ENCODE peak calls at places on chromosome 2, in ten cellular contexts. I is psoas muscle; O is CD8-positive, alpha-beta T cell; E is pancreas; T is A549; L is sigmoid colon; R is H9; B is brain microvascular endothelial cell; K is cardiac muscle cell; P is CD4-positive, alpha-beta T cell. U is an unnamed sample.

GRCh38 chr2:165927353-165927752 is 26.2 kb downstream of the TTC21B start:
- DNase-seq in R (no peak), L (no peak), K (no peak), B (no peak), I (no peak), T (no peak), O (no peak), P (no peak), E (no peak), U (no peak)

GRCh38 chr2:38465789-38466127 is 88.7 kb upstream of the ATL2 start:
- DNase-seq in O (peak), E (no peak), R (peak), B (peak), K (peak), I (no peak), L (no peak), P (peak), T (peak), U (peak)

GRCh38 chr2:37827911-37828411 is 97.1 kb upstream of the RMDN2 start:
- DNase-seq in B (peak), E (no peak), T (no peak), I (no peak), R (no peak), K (peak), L (no peak), P (no peak), O (no peak), U (no peak)

GRCh38 chr2:45390856-45391255 is 220.2 kb downstream of the SRBD1 start:
- DNase-seq in L (no peak), I (no peak), K (no peak), O (no peak), R (no peak), E (no peak), B (no peak), T (no peak), P (no peak), U (no peak)

GRCh38 chr2:175648577-175649063 is 353.4 kb downstream of the LNPK start:
- DNase-seq in K (no peak), E (no peak), L (no peak), P (no peak), O (no peak), B (no peak), I (no peak), T (no peak), R (no peak), U (no peak)

GRCh38 chr2:73516033-73516432 is 126.2 kb downstream of the NAT8 start:
- DNase-seq in O (no peak), R (no peak), I (no peak), L (no peak), T (no peak), E (no peak), K (no peak), B (no peak), P (no peak), U (no peak)

GRCh38 chr2:40224321-40224720 is 227.6 kb downstream of the SLC8A1 start:
- DNase-seq in I (no peak), P (no peak), B (no peak), E (no peak), T (no peak), K (no peak), O (no peak), R (no peak), L (no peak), U (no peak)

GRCh38 chr2:146634256-146635068 is 1210.4 kb upstream of the ACVR2A start:
- DNase-seq in R (no peak), I (no peak), B (peak), L (no peak), O (no peak), T (peak), E (no peak), K (no peak), P (no peak), U (no peak)

GRCh38 chr2:173187911-173188788 is 112.5 kb downstream of the MAP3K20 start:
- DNase-seq in O (no peak), E (no peak), T (no peak), R (no peak), P (no peak), B (peak), L (no peak), K (no peak), I (no peak), U (no peak)

GRCh38 chr2:127637725-127638252 is 8.2 kb upstream of the GPR17 start:
- DNase-seq in B (peak), P (no peak), E (no peak), T (peak), I (peak), K (no peak), R (peak), O (no peak), L (no peak), U (peak)

GRCh38 chr2:239406316-239406995 is 5.6 kb upstream of the HDAC4 start:
- DNase-seq in O (no peak), I (no peak), K (no peak), P (no peak), E (no peak), L (no peak), T (no peak), R (no peak), B (no peak), U (no peak)

GRCh38 chr2:226333388-226333787 is 466.2 kb downstream of the IRS1 start:
- DNase-seq in O (no peak), L (no peak), P (no peak), E (no peak), B (no peak), R (no peak), K (no peak), T (no peak), I (no peak), U (no peak)

GRCh38 chr2:216497808-216498366 is 757 bp upstream of the RPL37A start:
- DNase-seq in O (no peak), R (no peak), B (no peak), E (no peak), I (no peak), T (no peak), P (no peak), K (no peak), L (no peak), U (no peak)

GRCh38 chr2:23639406-23639982 is 254.5 kb downstream of the KLHL29 start:
- DNase-seq in O (no peak), T (no peak), K (no peak), E (no peak), P (no peak), B (no peak), R (no peak), I (no peak), L (no peak), U (no peak)

GRCh38 chr2:109466674-109467575 is 146.8 kb downstream of the SEPTIN10 start:
- DNase-seq in T (no peak), B (peak), L (peak), R (no peak), P (no peak), K (no peak), O (no peak), I (no peak), E (no peak), U (no peak)

GRCh38 chr2:177334940-177335543 is 57.5 kb upstream of the AGPS start:
- DNase-seq in P (no peak), O (peak), B (no peak), T (peak), L (no peak), K (peak), I (no peak), R (no peak), E (no peak), U (peak)

GRCh38 chr2:135820003-135820618 is 16.9 kb downstream of the LCT start:
- DNase-seq in B (peak), T (no peak), P (peak), K (no peak), I (no peak), E (no peak), O (peak), R (no peak), L (no peak), U (peak)

GRCh38 chr2:1744446-1745170 is at the start of gene PXDN:
- DNase-seq in B (no peak), T (no peak), E (no peak), P (no peak), L (peak), I (peak), R (peak), O (no peak), K (no peak), U (no peak)

GRCh38 chr2:20140321-20141055 is 84.4 kb downstream of the SDC1 start:
- DNase-seq in L (no peak), I (no peak), K (no peak), E (no peak), T (no peak), R (no peak), P (no peak), B (no peak), O (no peak), U (no peak)

GRCh38 chr2:108965540-108966299 is 23.3 kb downstream of the EDAR start:
- DNase-seq in E (no peak), P (peak), L (no peak), R (no peak), B (no peak), T (no peak), I (no peak), K (no peak), O (peak), U (peak)

GRCh38 chr2:128379021-128380005 is 60.6 kb upstream of the HS6ST1 start:
- DNase-seq in K (no peak), T (no peak), O (no peak), L (peak), R (peak), I (no peak), B (peak), P (no peak), E (peak), U (no peak)

GRCh38 chr2:184449760-184450159 is 148.6 kb upstream of the ZNF804A start:
- DNase-seq in T (no peak), R (no peak), E (no peak), K (no peak), P (no peak), I (no peak), B (no peak), O (no peak), L (no peak), U (no peak)

GRCh38 chr2:47016172-47016913 is 100.7 kb upstream of the MCFD2 start:
- DNase-seq in L (no peak), T (peak), E (no peak), K (no peak), O (no peak), R (peak), I (peak), B (peak), P (no peak), U (no peak)

GRCh38 chr2:8154936-8155335 is 526.9 kb upstream of the ID2 start:
- DNase-seq in K (no peak), L (no peak), O (no peak), T (no peak), E (no peak), P (no peak), R (no peak), I (no peak), B (no peak), U (no peak)

GRCh38 chr2:133140620-133141019 is 427.6 kb downstream of the NCKAP5 start:
- DNase-seq in K (no peak), B (no peak), O (no peak), L (no peak), P (no peak), R (no peak), I (no peak), T (no peak), E (no peak), U (no peak)

GRCh38 chr2:33726415-33726814 is 127.3 kb upstream of the FAM98A start:
- DNase-seq in O (no peak), I (no peak), E (no peak), K (no peak), P (no peak), T (no peak), L (no peak), R (no peak), B (no peak), U (no peak)

GRCh38 chr2:146734042-146734715 is 1110.7 kb upstream of the ACVR2A start:
- DNase-seq in O (no peak), P (no peak), R (no peak), B (peak), K (peak), L (no peak), E (no peak), I (no peak), T (peak), U (peak)

GRCh38 chr2:28624798-28625701 is 126.6 kb upstream of the PPP1CB start:
- DNase-seq in T (no peak), O (peak), P (peak), K (peak), B (no peak), E (peak), I (peak), R (peak), L (peak), U (no peak)

GRCh38 chr2:240248981-240249422 is 108.5 kb upstream of the OTOS start:
- DNase-seq in E (no peak), K (no peak), L (peak), P (no peak), T (no peak), O (peak), R (peak), I (no peak), B (no peak), U (no peak)

GRCh38 chr2:240363718-240364581 is 71.5 kb upstream of the GPC1 start:
- DNase-seq in O (no peak), R (no peak), L (no peak), K (no peak), B (no peak), E (no peak), T (no peak), I (no peak), P (no peak), U (no peak)

GRCh38 chr2:157790780-157791179 is 85.3 kb downstream of the ACVR1 start:
- DNase-seq in L (no peak), K (no peak), I (no peak), T (no peak), O (no peak), E (no peak), B (no peak), R (no peak), P (no peak), U (no peak)
- H3K27ac ChIP-seq in L (peak), K (no peak), I (peak), T (no peak), O (no peak), E (peak), B (no peak), R (no peak), P (no peak), U (no peak)

DNA sequence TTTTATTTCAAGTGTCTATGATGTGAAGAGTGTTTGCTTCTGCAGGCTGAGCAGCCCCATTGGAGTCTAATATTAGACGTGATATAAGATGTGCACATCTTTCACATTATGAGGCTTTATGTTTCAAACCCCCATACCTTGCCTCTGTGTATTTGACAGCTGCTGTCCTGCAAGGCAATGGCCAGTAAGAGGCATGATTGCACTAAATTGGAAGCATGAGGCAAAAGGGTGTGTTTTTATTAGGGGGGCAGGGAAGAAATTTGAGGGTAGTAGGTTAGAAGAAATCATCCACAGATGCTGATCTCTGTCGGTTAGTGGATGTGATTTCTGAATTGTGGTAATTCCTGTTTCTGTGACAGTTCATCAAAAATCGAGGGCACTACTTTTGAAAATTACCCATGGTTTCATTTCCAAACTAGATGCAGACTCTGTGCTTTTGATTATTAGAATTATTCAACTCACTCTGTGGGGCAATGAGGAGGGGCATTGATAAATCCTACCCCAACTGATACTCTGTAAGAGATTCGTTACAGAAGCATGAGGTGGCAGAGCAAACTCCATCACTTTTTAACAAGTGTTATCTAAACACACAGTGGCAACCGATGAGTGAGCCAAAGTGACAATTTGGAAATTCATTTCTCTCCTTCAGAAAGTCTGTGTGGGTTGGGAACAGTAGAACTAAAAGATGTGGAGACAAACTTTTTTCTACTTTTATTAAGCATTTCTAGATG is 452.9 kb downstream of the ARHGAP15 start:
- DNase-seq in B (peak), O (no peak), K (peak), I (no peak), P (no peak), L (no peak), T (no peak), R (no peak), E (no peak), U (no peak)
- TF ChIP-seq CTCF in B (peak), O (no peak), K (peak), I (no peak), P (no peak), L (no peak), T (peak), R (peak), E (no peak), U (no peak)

GRCh38 chr2:54103454-54104314 is 11.7 kb upstream of the ACYP2 start:
- DNase-seq in P (no peak), K (peak), R (peak), T (peak), I (no peak), B (peak), L (no peak), O (peak), E (no peak), U (peak)
- H3K27ac ChIP-seq in P (no peak), K (no peak), R (no peak), T (no peak), I (no peak), B (no peak), L (no peak), O (no peak), E (no peak), U (no peak)

GRCh38 chr2:241859436-241860183 is 916 bp upstream of the PDCD1 start:
- DNase-seq in R (no peak), L (peak), B (no peak), K (no peak), I (peak), O (peak), T (no peak), P (no peak), E (no peak), U (peak)
- TF ChIP-seq CTCF in R (peak), L (no peak), B (peak), K (peak), I (no peak), O (no peak), T (no peak), P (no peak), E (no peak), U (peak)

DNA sequence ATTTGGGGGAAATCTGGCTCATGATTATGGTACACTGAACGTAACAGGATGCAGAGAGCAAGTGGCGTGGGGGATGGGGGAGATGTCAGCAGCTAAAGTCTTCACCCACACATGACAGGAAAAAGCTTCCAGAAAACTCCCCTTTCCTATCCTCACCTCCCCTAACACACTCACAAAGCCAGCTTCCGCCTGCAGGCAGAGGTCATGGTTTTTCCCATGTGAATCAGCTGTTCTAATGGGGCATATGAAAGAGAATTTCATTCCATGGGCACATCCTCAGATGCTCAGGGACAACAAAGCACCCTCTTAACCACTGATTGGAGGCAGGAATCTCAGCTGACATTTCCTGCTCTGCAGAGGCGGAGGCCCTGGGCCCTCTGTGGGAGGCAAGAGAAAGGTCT is 129.1 kb downstream of the TSN start:
- DNase-seq in P (no peak), B (no peak), E (no peak), R (no peak), T (no peak), O (no peak), I (no peak), K (no peak), L (no peak), U (no peak)
- H3K27ac ChIP-seq in P (no peak), B (no peak), E (no peak), R (no peak), T (no peak), O (no peak), I (no peak), K (no peak), L (no peak), U (no peak)

GRCh38 chr2:218272531-218273212 is 2.4 kb downstream of the PNKD start:
- DNase-seq in K (peak), O (peak), R (peak), P (peak), E (peak), T (peak), B (peak), L (peak), I (peak), U (peak)

GRCh38 chr2:218271865-218272530 is 1.7 kb downstream of the PNKD start:
- DNase-seq in K (no peak), E (peak), L (no peak), P (no peak), T (no peak), B (no peak), I (no peak), O (no peak), R (no peak), U (no peak)

GRCh38 chr2:218271487-218271797 is 1.1 kb downstream of the PNKD start:
- DNase-seq in P (no peak), B (no peak), E (no peak), T (no peak), R (no peak), I (no peak), K (no peak), L (no peak), O (no peak), U (no peak)

GRCh38 chr2:218270721-218271486 is 585 bp downstream of the PNKD start:
- DNase-seq in E (no peak), I (no peak), B (no peak), T (no peak), K (no peak), L (no peak), R (no peak), O (no peak), P (no peak), U (no peak)

GRCh38 chr2:218269900-218270720 is at the start of the genes AAMP and PNKD:
- DNase-seq in R (peak), T (peak), P (peak), O (peak), E (peak), B (peak), L (peak), K (peak), I (peak), U (peak)
- TF ChIP-seq CTCF in R (no peak), T (no peak), P (peak), O (no peak), E (no peak), B (no peak), L (no peak), K (peak), I (no peak), U (peak)